ENCODE peak calls at places on chromosome 1, in seven cellular contexts. P is HL-60, M is H1, G is GM23338, R is GM12878, T is sigmoid colon, Y is K562. W is an unnamed sample.

GRCh38 chr1:162193815-162194214 is 124.3 kb downstream of the NOS1AP start:
- DNase-seq in P (no peak), M (no peak), G (no peak), R (no peak), T (no peak), Y (no peak), W (no peak)

GRCh38 chr1:232732344-232732910 is 72.8 kb upstream of the MAP10 start:
- DNase-seq in P (no peak), M (no peak), G (no peak), R (no peak), T (no peak), Y (no peak), W (no peak)

GRCh38 chr1:169933999-169934725 is 40.5 kb upstream of the SCYL3 start:
- DNase-seq in P (no peak), M (no peak), G (no peak), R (no peak), T (no peak), Y (no peak), W (peak; percentile 43)

GRCh38 chr1:236301080-236301957 is 19.6 kb upstream of the ERO1B start:
- DNase-seq in P (no peak), M (no peak), G (peak; percentile 18), R (no peak), T (no peak), Y (no peak), W (no peak)

GRCh38 chr1:97252076-97252475 is 530.5 kb downstream of the PTBP2 start:
- DNase-seq in P (peak; percentile 91), M (no peak), G (no peak), R (no peak), T (no peak), Y (no peak), W (no peak)

GRCh38 chr1:227918736-227919135 is 29.0 kb downstream of the WNT9A start:
- DNase-seq in P (no peak), M (no peak), G (no peak), R (no peak), T (no peak), Y (no peak), W (no peak)

GRCh38 chr1:77975386-77975785 is 3.5 kb downstream of the FUBP1 start:
- DNase-seq in P (no peak), M (no peak), G (no peak), R (no peak), T (no peak), Y (no peak), W (no peak)

GRCh38 chr1:94522304-94522703 is 19.3 kb downstream of the F3 start:
- DNase-seq in P (no peak), M (no peak), G (peak; percentile 78), R (no peak), T (no peak), Y (peak; percentile 43), W (no peak)

GRCh38 chr1:59752556-59753412 is 62.0 kb upstream of the HOOK1 start:
- DNase-seq in P (no peak), M (no peak), G (no peak), R (peak; percentile 28), T (no peak), Y (no peak), W (no peak)

GRCh38 chr1:6419803-6420593 is at the start of gene HES2:
- DNase-seq in P (no peak), M (peak; percentile 82), G (peak; percentile 74), R (no peak), T (no peak), Y (peak; percentile 70), W (peak; percentile 80)

GRCh38 chr1:117013310-117013850 is 11.8 kb downstream of the CD101 start:
- DNase-seq in P (no peak), M (no peak), G (no peak), R (no peak), T (no peak), Y (no peak), W (no peak)

GRCh38 chr1:30386145-30386926 is 337.0 kb downstream of the MATN1 start:
- DNase-seq in P (no peak), M (no peak), G (no peak), R (no peak), T (peak; percentile 32), Y (no peak), W (no peak)

DNA sequence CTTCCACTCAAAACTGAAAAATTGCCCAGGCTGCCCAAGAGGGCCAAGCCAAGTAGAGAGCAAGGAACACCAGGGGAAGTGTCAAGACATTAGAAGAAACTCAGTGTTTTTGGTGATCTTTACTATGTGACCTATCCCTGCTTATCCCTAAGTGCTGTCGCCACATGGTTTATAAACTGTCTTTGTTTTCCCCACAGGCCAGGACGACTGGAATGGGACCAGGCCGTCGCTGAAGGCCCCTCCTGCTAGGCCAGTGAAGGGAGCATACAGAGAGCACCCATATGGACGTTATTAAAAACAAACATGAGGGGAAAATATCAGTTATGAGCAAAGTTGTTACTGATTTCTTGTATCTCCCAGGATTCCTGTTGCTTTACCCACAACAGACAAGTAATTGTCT is 28.7 kb downstream of the KHDRBS1 start:
- DNase-seq in P (no peak), M (no peak), G (no peak), R (no peak), T (no peak), Y (no peak), W (no peak)
- TF ChIP-seq CTCF in P (no peak), M (no peak), G (no peak), R (no peak), T (no peak), Y (no peak), W (no peak)

DNA sequence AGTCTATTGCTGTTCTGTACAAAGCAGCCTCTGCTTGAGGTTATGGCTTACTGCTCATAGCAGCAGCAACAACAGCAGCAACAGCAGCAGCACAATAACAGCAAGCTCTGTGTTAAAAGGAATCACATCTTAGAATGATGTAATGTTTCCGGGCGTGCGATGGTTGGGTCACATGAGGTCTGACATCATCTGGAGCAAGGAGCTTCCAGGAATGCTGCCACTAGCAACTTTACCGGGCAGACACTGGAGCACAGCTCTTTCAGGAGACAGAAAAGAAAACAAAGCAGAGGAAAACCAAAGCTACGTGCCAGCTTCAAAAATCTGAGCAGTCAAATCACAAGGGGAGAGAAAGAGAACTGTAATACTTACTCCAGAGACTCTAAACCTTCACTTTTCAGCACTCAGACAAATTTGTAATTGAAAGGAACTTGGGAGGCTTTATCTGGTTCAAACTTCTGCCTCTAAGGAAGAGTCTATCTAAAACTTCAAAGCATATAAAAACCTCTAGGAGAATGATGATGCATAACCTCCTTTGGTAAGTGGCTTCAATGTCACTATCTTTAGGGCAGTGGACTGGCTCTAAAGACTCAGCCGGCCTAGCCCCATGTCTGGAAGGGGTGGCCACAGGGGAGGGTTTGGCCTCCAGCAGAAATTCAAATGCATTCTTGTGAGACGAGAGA is 28.3 kb upstream of the RAB3GAP2 start:
- DNase-seq in P (no peak), M (no peak), G (peak; percentile 64), R (no peak), T (peak; percentile 91), Y (peak; percentile 82), W (peak; percentile 47)
- TF ChIP-seq POLR2AphosphoS5 in P (no peak), M (no peak), G (no peak), R (no peak), T (peak; percentile 79), Y (no peak), W (no peak)

GRCh38 chr1:115768549-115768948 is at the start of gene CASQ2:
- DNase-seq in P (no peak), M (no peak), G (no peak), R (no peak), T (peak; percentile 78), Y (no peak), W (no peak)
- H3K4me3 ChIP-seq in P (no peak within 1 kb of the TSS), M (no peak within 1 kb of the TSS), G (no peak within 1 kb of the TSS), R (no peak within 1 kb of the TSS), T (peak within 1 kb of the TSS; percentile 42), Y (no peak within 1 kb of the TSS), W (peak within 1 kb of the TSS; percentile 1)

GRCh38 chr1:2821970-2822620 is 20.6 kb upstream of the TTC34 start:
- DNase-seq in P (no peak), M (peak; percentile 43), G (peak; percentile 58), R (no peak), T (no peak), Y (peak; percentile 34), W (peak; percentile 32)
- TF ChIP-seq CTCF in P (no peak), M (peak; percentile 6), G (peak; percentile 39), R (peak; percentile 22), T (peak; percentile 45), Y (peak; percentile 62), W (peak; percentile 65)

DNA sequence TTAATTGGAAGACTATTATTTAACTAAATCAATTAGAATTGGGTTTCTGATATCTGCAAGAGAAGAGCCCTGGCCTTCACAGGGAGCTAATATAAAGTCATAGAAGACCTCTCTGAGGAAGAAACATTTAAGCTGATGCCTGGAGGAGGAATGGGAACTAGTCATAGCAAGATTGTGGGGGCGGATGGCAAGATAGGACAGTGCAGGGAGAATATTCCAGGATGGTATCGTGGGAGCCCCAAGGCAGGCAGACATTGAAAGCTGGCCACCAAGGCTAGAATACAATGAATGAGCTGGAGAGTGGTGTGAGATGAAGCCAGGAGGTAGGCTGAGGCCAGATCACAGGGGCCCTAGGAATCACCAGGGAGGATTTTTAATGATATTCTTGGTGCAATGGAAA is 20.8 kb upstream of the MYSM1 start:
- DNase-seq in P (no peak), M (no peak), G (no peak), R (no peak), T (no peak), Y (no peak), W (no peak)
- TF ChIP-seq POLR2AphosphoS5 in P (no peak), M (no peak), G (no peak), R (no peak), T (no peak), Y (no peak), W (no peak)

GRCh38 chr1:62327360-62328051 is 8.3 kb upstream of the KANK4 start:
- DNase-seq in P (no peak), M (peak; percentile 69), G (peak; percentile 64), R (no peak), T (no peak), Y (no peak), W (no peak)

GRCh38 chr1:62325076-62325475 is 5.8 kb upstream of the KANK4 start:
- DNase-seq in P (no peak), M (no peak), G (no peak), R (no peak), T (no peak), Y (no peak), W (no peak)

GRCh38 chr1:62321438-62321837 is 2.2 kb upstream of the KANK4 start:
- DNase-seq in P (no peak), M (no peak), G (no peak), R (no peak), T (no peak), Y (no peak), W (no peak)

DNA sequence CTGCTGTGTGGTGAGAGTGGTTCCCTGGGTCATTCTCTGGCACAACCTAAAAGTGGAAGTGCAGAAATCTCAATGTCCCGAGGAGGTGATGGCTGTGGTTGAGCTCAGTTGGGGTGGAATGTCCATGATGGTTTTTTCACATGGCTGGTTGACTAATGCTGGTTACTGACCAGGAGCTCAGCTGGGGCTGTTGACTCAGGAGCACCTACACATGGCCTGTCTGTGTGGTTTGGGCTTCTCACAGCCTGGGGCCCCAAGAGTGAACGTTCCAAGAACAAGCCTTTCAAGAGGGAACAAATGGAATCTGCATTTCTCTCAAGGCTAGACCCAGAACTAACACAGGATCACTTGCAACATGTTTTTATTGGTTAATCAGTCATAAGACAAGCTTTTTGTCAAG is 6.5 kb upstream of the KANK4 start:
- DNase-seq in P (no peak), M (no peak), G (no peak), R (no peak), T (no peak), Y (no peak), W (no peak)
- H3K4me3 ChIP-seq in P (no peak overlapping the region), M (no peak overlapping the region), G (no peak overlapping the region), R (no peak overlapping the region), T (no peak overlapping the region), Y (no peak overlapping the region), W (no peak overlapping the region)

W was measured in transverse colon.